ENCODE peak calls at places on chromosomes 2 and 18, in eight cellular contexts. One of them, this sample, is unnamed. For H3K4me1, the result is how much of the 10 kb centered on the place peaks cover.

GRCh38 chr2:26086155-26086634 is 52.3 kb downstream of the RAB10 start:
- DNase-seq in CD8-positive, alpha-beta T cell: no peak
- DNase-seq in vagina: no peak
- DNase-seq in iPS DF 6.9: no peak
- DNase-seq in endothelial cell of umbilical vein: peak
- DNase-seq in SJSA1: peak
- DNase-seq in upper lobe of right lung: no peak
- DNase-seq in CD8-positive, alpha-beta memory T cell: peak
- DNase-seq in this sample: no peak

GRCh38 chr2:190533968-190534309 is 583 bp downstream of the NEMP2 start:
- DNase-seq in CD8-positive, alpha-beta memory T cell: peak
- DNase-seq in vagina: no peak
- DNase-seq in SJSA1: no peak
- DNase-seq in CD8-positive, alpha-beta T cell: no peak
- DNase-seq in endothelial cell of umbilical vein: no peak
- DNase-seq in upper lobe of right lung: no peak
- DNase-seq in iPS DF 6.9: no peak
- DNase-seq in this sample: peak

GRCh38 chr18:29979884-29980283 is 1062.7 kb downstream of the DSC3 start:
- DNase-seq in vagina: no peak
- DNase-seq in endothelial cell of umbilical vein: no peak
- DNase-seq in iPS DF 6.9: no peak
- DNase-seq in SJSA1: no peak
- DNase-seq in CD8-positive, alpha-beta T cell: no peak
- DNase-seq in upper lobe of right lung: no peak
- DNase-seq in CD8-positive, alpha-beta memory T cell: no peak
- DNase-seq in this sample: no peak

GRCh38 chr2:46471-47345 is at the start of gene FAM110C:
- DNase-seq in upper lobe of right lung: peak
- DNase-seq in CD8-positive, alpha-beta T cell: peak
- DNase-seq in SJSA1: no peak
- DNase-seq in vagina: no peak
- DNase-seq in CD8-positive, alpha-beta memory T cell: peak
- DNase-seq in iPS DF 6.9: no peak
- DNase-seq in endothelial cell of umbilical vein: no peak
- DNase-seq in this sample: peak

GRCh38 chr2:16371751-16372150 is 293.9 kb downstream of the CYRIA start:
- DNase-seq in vagina: no peak
- DNase-seq in SJSA1: no peak
- DNase-seq in iPS DF 6.9: no peak
- DNase-seq in CD8-positive, alpha-beta memory T cell: no peak
- DNase-seq in CD8-positive, alpha-beta T cell: no peak
- DNase-seq in upper lobe of right lung: no peak
- DNase-seq in endothelial cell of umbilical vein: no peak
- DNase-seq in this sample: no peak

GRCh38 chr2:114426111-114426510 is 16.3 kb upstream of the DPP10 start:
- DNase-seq in upper lobe of right lung: no peak
- DNase-seq in CD8-positive, alpha-beta T cell: no peak
- DNase-seq in endothelial cell of umbilical vein: no peak
- DNase-seq in CD8-positive, alpha-beta memory T cell: no peak
- DNase-seq in vagina: no peak
- DNase-seq in SJSA1: no peak
- DNase-seq in iPS DF 6.9: no peak
- DNase-seq in this sample: no peak

GRCh38 chr18:74289137-74289536 is 2.6 kb downstream of the CYB5A start:
- DNase-seq in iPS DF 6.9: no peak
- DNase-seq in CD8-positive, alpha-beta T cell: no peak
- DNase-seq in vagina: no peak
- DNase-seq in upper lobe of right lung: no peak
- DNase-seq in CD8-positive, alpha-beta memory T cell: no peak
- DNase-seq in SJSA1: peak
- DNase-seq in endothelial cell of umbilical vein: no peak
- DNase-seq in this sample: no peak

GRCh38 chr2:9114457-9114856 is 92.2 kb upstream of the ASAP2 start:
- DNase-seq in SJSA1: no peak
- DNase-seq in CD8-positive, alpha-beta memory T cell: no peak
- DNase-seq in vagina: no peak
- DNase-seq in CD8-positive, alpha-beta T cell: no peak
- DNase-seq in upper lobe of right lung: no peak
- DNase-seq in iPS DF 6.9: no peak
- DNase-seq in endothelial cell of umbilical vein: no peak
- DNase-seq in this sample: no peak

GRCh38 chr2:173664520-173664919 is 300.7 kb downstream of the SP3 start:
- DNase-seq in SJSA1: no peak
- DNase-seq in CD8-positive, alpha-beta T cell: no peak
- DNase-seq in upper lobe of right lung: no peak
- DNase-seq in endothelial cell of umbilical vein: no peak
- DNase-seq in CD8-positive, alpha-beta memory T cell: no peak
- DNase-seq in iPS DF 6.9: no peak
- DNase-seq in vagina: no peak
- DNase-seq in this sample: no peak

GRCh38 chr2:12839339-12839738 is 122.6 kb downstream of the TRIB2 start:
- DNase-seq in iPS DF 6.9: no peak
- DNase-seq in upper lobe of right lung: no peak
- DNase-seq in CD8-positive, alpha-beta T cell: no peak
- DNase-seq in endothelial cell of umbilical vein: no peak
- DNase-seq in vagina: no peak
- DNase-seq in CD8-positive, alpha-beta memory T cell: no peak
- DNase-seq in SJSA1: no peak
- DNase-seq in this sample: no peak

GRCh38 chr2:234137400-234138014 is 87.0 kb downstream of the SPP2 start:
- DNase-seq in SJSA1: peak
- DNase-seq in iPS DF 6.9: no peak
- DNase-seq in vagina: peak
- DNase-seq in CD8-positive, alpha-beta memory T cell: peak
- DNase-seq in upper lobe of right lung: no peak
- DNase-seq in endothelial cell of umbilical vein: peak
- DNase-seq in CD8-positive, alpha-beta T cell: no peak
- DNase-seq in this sample: no peak

GRCh38 chr18:59623456-59624383 is 73.5 kb downstream of the CCBE1 start:
- DNase-seq in iPS DF 6.9: no peak
- DNase-seq in vagina: no peak
- DNase-seq in CD8-positive, alpha-beta memory T cell: no peak
- DNase-seq in upper lobe of right lung: no peak
- DNase-seq in SJSA1: peak
- DNase-seq in endothelial cell of umbilical vein: no peak
- DNase-seq in CD8-positive, alpha-beta T cell: no peak
- DNase-seq in this sample: no peak

GRCh38 chr2:289362-290089 is 1.6 kb upstream of the ALKAL2 start:
- DNase-seq in CD8-positive, alpha-beta T cell: no peak
- DNase-seq in iPS DF 6.9: no peak
- DNase-seq in vagina: no peak
- DNase-seq in endothelial cell of umbilical vein: peak
- DNase-seq in CD8-positive, alpha-beta memory T cell: no peak
- DNase-seq in SJSA1: no peak
- DNase-seq in upper lobe of right lung: peak
- DNase-seq in this sample: no peak

GRCh38 chr18:55462652-55463051 is 125.3 kb downstream of the TCF4 start:
- DNase-seq in CD8-positive, alpha-beta memory T cell: no peak
- DNase-seq in CD8-positive, alpha-beta T cell: no peak
- DNase-seq in upper lobe of right lung: no peak
- DNase-seq in iPS DF 6.9: no peak
- DNase-seq in vagina: no peak
- DNase-seq in endothelial cell of umbilical vein: no peak
- DNase-seq in SJSA1: no peak
- DNase-seq in this sample: no peak

GRCh38 chr2:167292430-167293171 is 404.3 kb downstream of the XIRP2 start:
- DNase-seq in vagina: peak
- DNase-seq in endothelial cell of umbilical vein: peak
- DNase-seq in CD8-positive, alpha-beta memory T cell: peak
- DNase-seq in SJSA1: peak
- DNase-seq in CD8-positive, alpha-beta T cell: peak
- DNase-seq in upper lobe of right lung: peak
- DNase-seq in iPS DF 6.9: peak
- DNase-seq in this sample: no peak

GRCh38 chr18:44798433-44799048 is 117.9 kb downstream of the SETBP1 start:
- DNase-seq in SJSA1: no peak
- DNase-seq in iPS DF 6.9: no peak
- DNase-seq in CD8-positive, alpha-beta memory T cell: no peak
- DNase-seq in upper lobe of right lung: no peak
- DNase-seq in vagina: no peak
- DNase-seq in endothelial cell of umbilical vein: no peak
- DNase-seq in CD8-positive, alpha-beta T cell: no peak
- DNase-seq in this sample: no peak

GRCh38 chr2:102149644-102150455 is 7.3 kb downstream of the IL1R1 start:
- DNase-seq in CD8-positive, alpha-beta memory T cell: no peak
- DNase-seq in SJSA1: peak
- DNase-seq in iPS DF 6.9: no peak
- DNase-seq in vagina: no peak
- DNase-seq in upper lobe of right lung: no peak
- DNase-seq in CD8-positive, alpha-beta T cell: no peak
- DNase-seq in endothelial cell of umbilical vein: peak
- DNase-seq in this sample: no peak

GRCh38 chr2:23824777-23825212 is 102.1 kb downstream of the ATAD2B start:
- DNase-seq in SJSA1: peak
- DNase-seq in CD8-positive, alpha-beta memory T cell: peak
- DNase-seq in vagina: no peak
- DNase-seq in CD8-positive, alpha-beta T cell: no peak
- DNase-seq in upper lobe of right lung: no peak
- DNase-seq in iPS DF 6.9: no peak
- DNase-seq in endothelial cell of umbilical vein: peak
- DNase-seq in this sample: no peak

GRCh38 chr2:12613137-12613912 is 103.4 kb upstream of the TRIB2 start:
- DNase-seq in SJSA1: no peak
- DNase-seq in vagina: no peak
- DNase-seq in iPS DF 6.9: no peak
- DNase-seq in upper lobe of right lung: no peak
- DNase-seq in CD8-positive, alpha-beta T cell: no peak
- DNase-seq in endothelial cell of umbilical vein: no peak
- DNase-seq in CD8-positive, alpha-beta memory T cell: no peak
- DNase-seq in this sample: no peak

GRCh38 chr18:48917579-48918101 is 33.1 kb downstream of the SMAD7 start:
- DNase-seq in vagina: no peak
- DNase-seq in CD8-positive, alpha-beta memory T cell: no peak
- DNase-seq in upper lobe of right lung: peak
- DNase-seq in CD8-positive, alpha-beta T cell: no peak
- DNase-seq in iPS DF 6.9: no peak
- DNase-seq in SJSA1: no peak
- DNase-seq in endothelial cell of umbilical vein: no peak
- DNase-seq in this sample: no peak
- H3K4me1 ChIP-seq in vagina: under half
- H3K4me1 ChIP-seq in CD8-positive, alpha-beta memory T cell: under half
- H3K4me1 ChIP-seq in upper lobe of right lung: under half
- H3K4me1 ChIP-seq in CD8-positive, alpha-beta T cell: under half
- H3K4me1 ChIP-seq in iPS DF 6.9: under half
- H3K4me1 ChIP-seq in SJSA1: under half
- H3K4me1 ChIP-seq in endothelial cell of umbilical vein: under half
- H3K4me1 ChIP-seq in this sample: under half

DNA sequence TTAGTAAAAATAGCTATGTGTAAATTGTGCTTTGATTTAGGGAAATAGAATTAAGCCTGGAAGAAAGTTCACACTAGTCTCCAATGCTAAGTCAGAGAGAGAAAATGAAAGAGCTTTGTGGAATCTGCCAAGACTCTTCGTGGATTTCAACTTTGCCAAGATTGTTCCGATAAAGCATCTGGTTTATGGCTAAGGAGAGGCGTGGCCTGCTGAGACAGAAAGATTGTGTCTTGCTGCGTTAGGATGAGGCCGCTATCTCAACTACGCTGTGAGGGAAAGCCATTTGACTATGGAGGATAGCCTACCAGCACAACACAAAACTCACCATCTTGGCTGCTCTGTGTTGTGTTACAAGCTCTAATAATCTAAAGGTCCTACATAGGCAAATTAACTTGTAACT is 60.2 kb upstream of the SLC16A14 start:
- DNase-seq in CD8-positive, alpha-beta T cell: no peak
- DNase-seq in iPS DF 6.9: no peak
- DNase-seq in endothelial cell of umbilical vein: no peak
- DNase-seq in CD8-positive, alpha-beta memory T cell: no peak
- DNase-seq in upper lobe of right lung: no peak
- DNase-seq in vagina: no peak
- DNase-seq in SJSA1: no peak
- DNase-seq in this sample: no peak
- H3K4me3 ChIP-seq in CD8-positive, alpha-beta T cell: no peak
- H3K4me3 ChIP-seq in iPS DF 6.9: no peak
- H3K4me3 ChIP-seq in endothelial cell of umbilical vein: no peak
- H3K4me3 ChIP-seq in CD8-positive, alpha-beta memory T cell: no peak
- H3K4me3 ChIP-seq in upper lobe of right lung: no peak
- H3K4me3 ChIP-seq in vagina: peak
- H3K4me3 ChIP-seq in SJSA1: no peak
- H3K4me3 ChIP-seq in this sample: no peak

DNA sequence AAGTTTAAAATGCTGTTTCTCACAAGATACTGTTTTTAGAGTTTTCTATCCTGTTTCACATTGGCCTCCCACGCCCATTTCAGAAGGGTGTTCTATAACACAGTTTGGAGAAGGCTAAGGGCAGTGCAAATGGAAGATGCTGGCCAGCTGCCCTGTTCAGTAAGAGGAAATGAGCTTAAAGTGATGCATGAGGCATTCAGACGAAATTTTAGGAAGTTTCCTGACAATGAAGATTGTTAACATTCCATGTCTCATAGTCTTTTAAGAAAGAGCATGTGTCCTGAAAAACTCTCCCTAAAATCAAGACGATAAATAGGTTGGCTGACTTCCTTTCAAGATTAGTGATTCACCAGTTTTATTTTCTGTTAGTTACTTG is 484.2 kb upstream of the NRP2 start:
- DNase-seq in upper lobe of right lung: no peak
- DNase-seq in endothelial cell of umbilical vein: peak
- DNase-seq in vagina: no peak
- DNase-seq in CD8-positive, alpha-beta T cell: no peak
- DNase-seq in CD8-positive, alpha-beta memory T cell: no peak
- DNase-seq in SJSA1: peak
- DNase-seq in iPS DF 6.9: no peak
- DNase-seq in this sample: no peak
- H3K27ac ChIP-seq in upper lobe of right lung: no peak
- H3K27ac ChIP-seq in endothelial cell of umbilical vein: peak
- H3K27ac ChIP-seq in vagina: no peak
- H3K27ac ChIP-seq in CD8-positive, alpha-beta T cell: no peak
- H3K27ac ChIP-seq in CD8-positive, alpha-beta memory T cell: no peak
- H3K27ac ChIP-seq in SJSA1: no peak
- H3K27ac ChIP-seq in iPS DF 6.9: peak
- H3K27ac ChIP-seq in this sample: no peak

GRCh38 chr2:39730276-39730675 is 48.8 kb downstream of the THUMPD2 start:
- DNase-seq in SJSA1: no peak
- DNase-seq in CD8-positive, alpha-beta T cell: no peak
- DNase-seq in CD8-positive, alpha-beta memory T cell: no peak
- DNase-seq in vagina: no peak
- DNase-seq in endothelial cell of umbilical vein: no peak
- DNase-seq in upper lobe of right lung: no peak
- DNase-seq in iPS DF 6.9: no peak
- DNase-seq in this sample: no peak

GRCh38 chr2:39731546-39731945 is 47.5 kb downstream of the THUMPD2 start:
- DNase-seq in SJSA1: no peak
- DNase-seq in vagina: no peak
- DNase-seq in endothelial cell of umbilical vein: no peak
- DNase-seq in iPS DF 6.9: no peak
- DNase-seq in upper lobe of right lung: no peak
- DNase-seq in CD8-positive, alpha-beta memory T cell: no peak
- DNase-seq in CD8-positive, alpha-beta T cell: no peak
- DNase-seq in this sample: no peak

GRCh38 chr2:39725401-39725800 is 53.7 kb downstream of the THUMPD2 start:
- DNase-seq in upper lobe of right lung: no peak
- DNase-seq in SJSA1: peak
- DNase-seq in endothelial cell of umbilical vein: no peak
- DNase-seq in vagina: no peak
- DNase-seq in CD8-positive, alpha-beta T cell: no peak
- DNase-seq in CD8-positive, alpha-beta memory T cell: no peak
- DNase-seq in iPS DF 6.9: no peak
- DNase-seq in this sample: no peak

GRCh38 chr2:39730685-39731302 is 48.3 kb downstream of the THUMPD2 start:
- DNase-seq in endothelial cell of umbilical vein: peak
- DNase-seq in CD8-positive, alpha-beta memory T cell: no peak
- DNase-seq in iPS DF 6.9: peak
- DNase-seq in SJSA1: no peak
- DNase-seq in vagina: no peak
- DNase-seq in upper lobe of right lung: no peak
- DNase-seq in CD8-positive, alpha-beta T cell: no peak
- DNase-seq in this sample: no peak

GRCh38 chr2:39728941-39729351 is 50.1 kb downstream of the THUMPD2 start:
- DNase-seq in vagina: no peak
- DNase-seq in upper lobe of right lung: peak
- DNase-seq in CD8-positive, alpha-beta memory T cell: no peak
- DNase-seq in CD8-positive, alpha-beta T cell: no peak
- DNase-seq in endothelial cell of umbilical vein: peak
- DNase-seq in iPS DF 6.9: peak
- DNase-seq in SJSA1: no peak
- DNase-seq in this sample: no peak
- H3K4me1 ChIP-seq in vagina: under half
- H3K4me1 ChIP-seq in upper lobe of right lung: under half
- H3K4me1 ChIP-seq in CD8-positive, alpha-beta memory T cell: under half
- H3K4me1 ChIP-seq in CD8-positive, alpha-beta T cell: under half
- H3K4me1 ChIP-seq in endothelial cell of umbilical vein: under half
- H3K4me1 ChIP-seq in iPS DF 6.9: under half
- H3K4me1 ChIP-seq in SJSA1: under half
- H3K4me1 ChIP-seq in this sample: under half

This sample was measured in effector memory CD4-positive, alpha-beta T cell.